ENCODE peak calls at places on chromosomes 13 and 19, in five cellular contexts. R is stimulated activated CD4-positive, alpha-beta T cell treated with anti-CD3 and anti-CD28 coated beads, TNF-alpha, amount 100 ng/mL, for 48 hours; I is lower lobe of right lung; J is ACHN; B is heart left ventricle. A is an unnamed sample.

GRCh38 chr13:26067601-26068000 is 15.8 kb upstream of the SHISA2 start:
- DNase-seq in I (no peak), J (no peak), R (no peak), B (no peak), A (no peak)

GRCh38 chr19:19816679-19817078 is 4.9 kb downstream of the ZNF506 start:
- DNase-seq in I (no peak), B (no peak), R (no peak), J (no peak), A (no peak)

GRCh38 chr19:4732680-4733114 is 9.1 kb upstream of the DPP9 start:
- DNase-seq in R (peak; percentile 19), B (no peak), J (peak; percentile 56), I (no peak), A (peak; percentile 73)

GRCh38 chr13:20363604-20364003 is 131.5 kb upstream of the GJB6 start:
- DNase-seq in R (no peak), J (no peak), B (no peak), I (no peak), A (no peak)

GRCh38 chr19:2887391-2887914 is 13.3 kb upstream of the ZNF57 start:
- DNase-seq in J (peak; percentile 52), I (no peak), B (no peak), R (no peak), A (peak; percentile 44)

GRCh38 chr19:48926909-48927308 is 6.6 kb upstream of the DHDH start:
- DNase-seq in R (no peak), B (no peak), I (peak; percentile 70), J (peak; percentile 83), A (no peak)

GRCh38 chr13:52454459-52454824 is 836 bp upstream of the CKAP2 start:
- DNase-seq in R (no peak), B (no peak), J (peak; percentile 35), I (no peak), A (peak; percentile 17)

GRCh38 chr13:40221460-40222201 is 444.8 kb downstream of the FOXO1 start:
- DNase-seq in J (no peak), B (no peak), I (no peak), R (no peak), A (no peak)

GRCh38 chr19:7272856-7273578 is 21.2 kb downstream of the INSR start:
- DNase-seq in I (no peak), B (no peak), J (no peak), R (no peak), A (peak; percentile 32)

GRCh38 chr19:3690551-3691371 is 9.5 kb downstream of the PIP5K1C start:
- DNase-seq in J (no peak), I (peak; percentile 45), R (no peak), B (no peak), A (no peak)

A was measured in GM19239.